ENCODE peak calls at places on chromosome 2, in ten cellular contexts. X is AG10803; E is CD4-positive, alpha-beta T cell; C is NCI-H748 treated with DMSO at 0.1 percent for 48 hours; M is T-helper 2 cell; O is NCI-H1694 treated with DMSO at 0.1 percent for 48 hours; U is germinal center; W is right cardiac atrium; A is A549; I is HFFc6. H is an unnamed sample.

GRCh38 chr2:105294046-105294445 is 35.5 kb downstream of the TGFBRAP1 start:
- DNase-seq in X (no peak), E (no peak), C (no peak), M (no peak), O (no peak), U (no peak), W (no peak), A (no peak), I (no peak), H (no peak)

GRCh38 chr2:238924496-238925195 is 76.8 kb downstream of the TWIST2 start:
- DNase-seq in X (no peak), E (no peak), C (no peak), M (no peak), O (no peak), U (no peak), W (peak; percentile 62), A (no peak), I (no peak), H (no peak)

GRCh38 chr2:129004485-129004884 is 685.8 kb upstream of the HS6ST1 start:
- DNase-seq in X (no peak), E (no peak), C (no peak), M (no peak), O (no peak), U (no peak), W (no peak), A (no peak), I (no peak), H (no peak)

GRCh38 chr2:5365871-5366461 is 326.2 kb upstream of the SOX11 start:
- DNase-seq in X (no peak), E (no peak), C (peak; percentile 74), M (no peak), O (peak; percentile 54), U (peak; percentile 27), W (peak; percentile 81), A (peak; percentile 25), I (no peak), H (no peak)

GRCh38 chr2:8159966-8160603 is 521.8 kb upstream of the ID2 start:
- DNase-seq in X (no peak), E (no peak), C (no peak), M (no peak), O (no peak), U (no peak), W (no peak), A (no peak), I (no peak), H (no peak)

GRCh38 chr2:15457868-15458267 is 103.3 kb downstream of the NBAS start:
- DNase-seq in X (no peak), E (no peak), C (no peak), M (no peak), O (no peak), U (no peak), W (no peak), A (no peak), I (no peak), H (no peak)

GRCh38 chr2:81481242-81481993 is 1176.9 kb upstream of the LRRTM1 start:
- DNase-seq in X (no peak), E (no peak), C (peak; percentile 85), M (no peak), O (peak; percentile 86), U (no peak), W (peak; percentile 26), A (no peak), I (no peak), H (no peak)

GRCh38 chr2:73970850-73971471 is 13.7 kb upstream of the TET3 start:
- DNase-seq in X (peak; percentile 46), E (peak; percentile 53), C (no peak), M (no peak), O (peak; percentile 38), U (no peak), W (peak; percentile 92), A (no peak), I (no peak), H (no peak)

GRCh38 chr2:230227216-230227615 is 1.7 kb downstream of the SP140 start:
- DNase-seq in X (no peak), E (no peak), C (no peak), M (no peak), O (no peak), U (no peak), W (no peak), A (no peak), I (no peak), H (no peak)

GRCh38 chr2:122414911-122415310 is 659.5 kb downstream of the TSN start:
- DNase-seq in X (no peak), E (no peak), C (peak; percentile 55), M (no peak), O (no peak), U (no peak), W (no peak), A (no peak), I (no peak), H (no peak)

GRCh38 chr2:101199153-101199810 is 48.1 kb upstream of the TBC1D8 start:
- DNase-seq in X (peak; percentile 42), E (no peak), C (no peak), M (no peak), O (no peak), U (no peak), W (no peak), A (no peak), I (no peak), H (no peak)

GRCh38 chr2:20115902-20116301 is 64.5 kb upstream of the LAPTM4A start:
- DNase-seq in X (no peak), E (no peak), C (no peak), M (no peak), O (no peak), U (no peak), W (no peak), A (no peak), I (no peak), H (no peak)

GRCh38 chr2:57373530-57373929 is 673.1 kb upstream of the VRK2 start:
- DNase-seq in X (peak; percentile 76), E (no peak), C (no peak), M (no peak), O (no peak), U (no peak), W (no peak), A (no peak), I (peak; percentile 84), H (peak; percentile 77)

GRCh38 chr2:164697688-164698290 is 76.5 kb upstream of the GRB14 start:
- DNase-seq in X (peak; percentile 5), E (no peak), C (peak; percentile 43), M (no peak), O (peak; percentile 29), U (peak; percentile 11), W (no peak), A (peak; percentile 13), I (no peak), H (peak; percentile 14)

GRCh38 chr2:26651458-26652155 is 10.4 kb upstream of the CIB4 start:
- DNase-seq in X (no peak), E (no peak), C (no peak), M (no peak), O (no peak), U (no peak), W (no peak), A (no peak), I (no peak), H (no peak)

GRCh38 chr2:26646986-26647672 is 6.0 kb upstream of the CIB4 start:
- DNase-seq in X (no peak), E (no peak), C (no peak), M (no peak), O (no peak), U (no peak), W (no peak), A (no peak), I (no peak), H (no peak)

GRCh38 chr2:239021651-239022436 is 174.0 kb downstream of the TWIST2 start:
- DNase-seq in X (no peak), E (no peak), C (no peak), M (no peak), O (no peak), U (no peak), W (no peak), A (no peak), I (no peak), H (no peak)

GRCh38 chr2:241209271-241209670 is 20.8 kb downstream of the ANO7 start:
- DNase-seq in X (no peak), E (no peak), C (no peak), M (no peak), O (no peak), U (no peak), W (peak; percentile 32), A (no peak), I (no peak), H (no peak)